ENCODE peak calls at places on chromosomes 13 and 19, in five cellular contexts. One of them, this sample, is unnamed.

GRCh38 chr19:30222428-30222873 is 149.7 kb upstream of the ZNF536 start:
- DNase-seq in colonic mucosa: no peak
- DNase-seq in K562: peak; percentile 74
- DNase-seq in GM23248: peak; percentile 30
- DNase-seq in CD4-positive, CD25-positive, alpha-beta regulatory T cell: no peak
- DNase-seq in this sample: no peak

GRCh38 chr13:25920277-25920676 is 131.5 kb downstream of the SHISA2 start:
- DNase-seq in GM23248: peak; percentile 2
- DNase-seq in colonic mucosa: no peak
- DNase-seq in CD4-positive, CD25-positive, alpha-beta regulatory T cell: no peak
- DNase-seq in K562: no peak
- DNase-seq in this sample: no peak

GRCh38 chr19:46674416-46675178 is 13.6 kb upstream of the DACT3 start:
- DNase-seq in K562: peak; percentile 62
- DNase-seq in colonic mucosa: no peak
- DNase-seq in CD4-positive, CD25-positive, alpha-beta regulatory T cell: no peak
- DNase-seq in GM23248: no peak
- DNase-seq in this sample: no peak

GRCh38 chr19:47430041-47430802 is 10.9 kb upstream of the MEIS3 start:
- DNase-seq in GM23248: peak; percentile 88
- DNase-seq in colonic mucosa: peak; percentile 73
- DNase-seq in K562: no peak
- DNase-seq in CD4-positive, CD25-positive, alpha-beta regulatory T cell: no peak
- DNase-seq in this sample: peak; percentile 22

GRCh38 chr13:75250526-75251183 is 231.3 kb downstream of the TBC1D4 start:
- DNase-seq in colonic mucosa: no peak
- DNase-seq in CD4-positive, CD25-positive, alpha-beta regulatory T cell: no peak
- DNase-seq in GM23248: peak; percentile 64
- DNase-seq in K562: no peak
- DNase-seq in this sample: no peak

GRCh38 chr19:55216461-55217198 is 7.3 kb upstream of the PTPRH start:
- DNase-seq in GM23248: peak; percentile 100
- DNase-seq in K562: peak; percentile 88
- DNase-seq in CD4-positive, CD25-positive, alpha-beta regulatory T cell: no peak
- DNase-seq in colonic mucosa: peak; percentile 90
- DNase-seq in this sample: peak; percentile 30

GRCh38 chr19:56309511-56310185 is 5.0 kb downstream of the ZSCAN5A start:
- DNase-seq in colonic mucosa: peak; percentile 48
- DNase-seq in GM23248: peak; percentile 69
- DNase-seq in K562: peak; percentile 80
- DNase-seq in CD4-positive, CD25-positive, alpha-beta regulatory T cell: peak; percentile 15
- DNase-seq in this sample: peak; percentile 47

GRCh38 chr19:12230751-12231733 is 63.6 kb downstream of the ZNF44 start:
- DNase-seq in CD4-positive, CD25-positive, alpha-beta regulatory T cell: no peak
- DNase-seq in colonic mucosa: no peak
- DNase-seq in GM23248: peak; percentile 2
- DNase-seq in K562: no peak
- DNase-seq in this sample: no peak

GRCh38 chr13:85137516-85137915 is 661.7 kb downstream of the SLITRK6 start:
- DNase-seq in K562: no peak
- DNase-seq in GM23248: no peak
- DNase-seq in colonic mucosa: no peak
- DNase-seq in CD4-positive, CD25-positive, alpha-beta regulatory T cell: no peak
- DNase-seq in this sample: no peak

GRCh38 chr13:22454586-22454985 is 726.2 kb upstream of the SGCG start:
- DNase-seq in K562: no peak
- DNase-seq in GM23248: no peak
- DNase-seq in CD4-positive, CD25-positive, alpha-beta regulatory T cell: no peak
- DNase-seq in colonic mucosa: no peak
- DNase-seq in this sample: no peak

GRCh38 chr19:18832331-18833140 is 777 bp downstream of the UPF1 start:
- DNase-seq in K562: peak; percentile 74
- DNase-seq in GM23248: peak; percentile 65
- DNase-seq in CD4-positive, CD25-positive, alpha-beta regulatory T cell: peak; percentile 22
- DNase-seq in colonic mucosa: peak; percentile 40
- DNase-seq in this sample: no peak

GRCh38 chr19:13689050-13689449 is 75.3 kb upstream of the MRI1 start:
- DNase-seq in K562: peak; percentile 74
- DNase-seq in GM23248: peak; percentile 51
- DNase-seq in colonic mucosa: no peak
- DNase-seq in CD4-positive, CD25-positive, alpha-beta regulatory T cell: no peak
- DNase-seq in this sample: no peak

GRCh38 chr19:17982430-17982829 is 15.5 kb downstream of the KCNN1 start:
- DNase-seq in CD4-positive, CD25-positive, alpha-beta regulatory T cell: no peak
- DNase-seq in colonic mucosa: no peak
- DNase-seq in GM23248: no peak
- DNase-seq in K562: no peak
- DNase-seq in this sample: no peak

GRCh38 chr13:111491021-111491420 is 170.6 kb downstream of the TEX29 start:
- DNase-seq in CD4-positive, CD25-positive, alpha-beta regulatory T cell: no peak
- DNase-seq in GM23248: no peak
- DNase-seq in K562: no peak
- DNase-seq in colonic mucosa: no peak
- DNase-seq in this sample: no peak

GRCh38 chr13:33815011-33815550 is 2.9 kb upstream of the RFC3 start:
- DNase-seq in GM23248: no peak
- DNase-seq in colonic mucosa: no peak
- DNase-seq in CD4-positive, CD25-positive, alpha-beta regulatory T cell: no peak
- DNase-seq in K562: no peak
- DNase-seq in this sample: no peak

GRCh38 chr13:43608400-43609137 is 178.2 kb downstream of the ENOX1 start:
- DNase-seq in CD4-positive, CD25-positive, alpha-beta regulatory T cell: no peak
- DNase-seq in colonic mucosa: no peak
- DNase-seq in K562: no peak
- DNase-seq in GM23248: no peak
- DNase-seq in this sample: no peak

GRCh38 chr13:38577048-38577447 is 109.8 kb upstream of the FREM2 start:
- DNase-seq in colonic mucosa: no peak
- DNase-seq in CD4-positive, CD25-positive, alpha-beta regulatory T cell: no peak
- DNase-seq in K562: no peak
- DNase-seq in GM23248: peak; percentile 14
- DNase-seq in this sample: no peak

GRCh38 chr13:85772379-85772778 is 26.8 kb downstream of the SLITRK6 start:
- DNase-seq in K562: no peak
- DNase-seq in colonic mucosa: no peak
- DNase-seq in CD4-positive, CD25-positive, alpha-beta regulatory T cell: no peak
- DNase-seq in GM23248: no peak
- DNase-seq in this sample: no peak

GRCh38 chr13:29771247-29771646 is 79.2 kb downstream of the UBL3 start:
- DNase-seq in GM23248: peak; percentile 48
- DNase-seq in colonic mucosa: no peak
- DNase-seq in CD4-positive, CD25-positive, alpha-beta regulatory T cell: no peak
- DNase-seq in K562: no peak
- DNase-seq in this sample: no peak

GRCh38 chr13:39516140-39516539 is 86.9 kb downstream of the LHFPL6 start:
- DNase-seq in colonic mucosa: no peak
- DNase-seq in CD4-positive, CD25-positive, alpha-beta regulatory T cell: no peak
- DNase-seq in K562: no peak
- DNase-seq in GM23248: peak; percentile 78
- DNase-seq in this sample: no peak

GRCh38 chr13:75384881-75385707 is 96.9 kb downstream of the TBC1D4 start:
- DNase-seq in K562: no peak
- DNase-seq in CD4-positive, CD25-positive, alpha-beta regulatory T cell: no peak
- DNase-seq in colonic mucosa: no peak
- DNase-seq in GM23248: no peak
- DNase-seq in this sample: no peak

GRCh38 chr19:35462476-35462953 is 14.5 kb downstream of the FFAR2 start:
- DNase-seq in GM23248: no peak
- DNase-seq in colonic mucosa: peak; percentile 27
- DNase-seq in CD4-positive, CD25-positive, alpha-beta regulatory T cell: peak; percentile 8
- DNase-seq in K562: no peak
- DNase-seq in this sample: peak; percentile 66

GRCh38 chr13:59088716-59089115 is 1075.0 kb downstream of the DIAPH3 start:
- DNase-seq in K562: no peak
- DNase-seq in GM23248: no peak
- DNase-seq in colonic mucosa: no peak
- DNase-seq in CD4-positive, CD25-positive, alpha-beta regulatory T cell: no peak
- DNase-seq in this sample: no peak

GRCh38 chr13:23749288-23749880 is 139.8 kb downstream of the MIPEP start:
- DNase-seq in CD4-positive, CD25-positive, alpha-beta regulatory T cell: no peak
- DNase-seq in K562: no peak
- DNase-seq in colonic mucosa: no peak
- DNase-seq in GM23248: no peak
- DNase-seq in this sample: no peak

GRCh38 chr13:38783992-38784875 is 97.4 kb downstream of the FREM2 start:
- DNase-seq in CD4-positive, CD25-positive, alpha-beta regulatory T cell: no peak
- DNase-seq in GM23248: no peak
- DNase-seq in K562: no peak
- DNase-seq in colonic mucosa: peak; percentile 53
- DNase-seq in this sample: no peak

GRCh38 chr19:18340990-18341868 is 831 bp downstream of the PGPEP1 start:
- DNase-seq in GM23248: peak; percentile 81
- DNase-seq in CD4-positive, CD25-positive, alpha-beta regulatory T cell: peak; percentile 43
- DNase-seq in colonic mucosa: peak; percentile 82
- DNase-seq in K562: peak; percentile 80
- DNase-seq in this sample: peak; percentile 69

GRCh38 chr19:8631425-8631819 is 989 bp downstream of the NFILZ start:
- DNase-seq in GM23248: peak; percentile 48
- DNase-seq in K562: peak; percentile 4
- DNase-seq in CD4-positive, CD25-positive, alpha-beta regulatory T cell: no peak
- DNase-seq in colonic mucosa: peak; percentile 27
- DNase-seq in this sample: no peak

GRCh38 chr19:47598407-47599349 is 10.3 kb upstream of the BICRA start:
- DNase-seq in K562: peak; percentile 17
- DNase-seq in CD4-positive, CD25-positive, alpha-beta regulatory T cell: no peak
- DNase-seq in colonic mucosa: peak; percentile 53
- DNase-seq in GM23248: peak; percentile 98
- DNase-seq in this sample: no peak

GRCh38 chr19:23410155-23410554 is 14.9 kb upstream of the ZNF91 start:
- DNase-seq in GM23248: no peak
- DNase-seq in CD4-positive, CD25-positive, alpha-beta regulatory T cell: no peak
- DNase-seq in K562: no peak
- DNase-seq in colonic mucosa: peak; percentile 51
- DNase-seq in this sample: no peak

GRCh38 chr19:55626350-55626749 is 2.0 kb upstream of the ZNF784 start:
- DNase-seq in K562: no peak
- DNase-seq in GM23248: no peak
- DNase-seq in CD4-positive, CD25-positive, alpha-beta regulatory T cell: peak; percentile 47
- DNase-seq in colonic mucosa: no peak
- DNase-seq in this sample: peak; percentile 37

GRCh38 chr19:46840157-46840942 is 10.3 kb downstream of the AP2S1 start:
- DNase-seq in GM23248: peak; percentile 76
- DNase-seq in K562: peak; percentile 60
- DNase-seq in CD4-positive, CD25-positive, alpha-beta regulatory T cell: peak; percentile 41
- DNase-seq in colonic mucosa: no peak
- DNase-seq in this sample: peak; percentile 65

GRCh38 chr19:42173695-42174094 is 41.4 kb upstream of the POU2F2 start:
- DNase-seq in CD4-positive, CD25-positive, alpha-beta regulatory T cell: no peak
- DNase-seq in K562: no peak
- DNase-seq in colonic mucosa: no peak
- DNase-seq in GM23248: no peak
- DNase-seq in this sample: no peak

GRCh38 chr19:42174188-42174587 is 41.9 kb upstream of the POU2F2 start:
- DNase-seq in GM23248: no peak
- DNase-seq in CD4-positive, CD25-positive, alpha-beta regulatory T cell: no peak
- DNase-seq in K562: no peak
- DNase-seq in colonic mucosa: no peak
- DNase-seq in this sample: no peak

GRCh38 chr19:42170715-42171114 is 38.5 kb upstream of the POU2F2 start:
- DNase-seq in K562: no peak
- DNase-seq in GM23248: no peak
- DNase-seq in colonic mucosa: no peak
- DNase-seq in CD4-positive, CD25-positive, alpha-beta regulatory T cell: no peak
- DNase-seq in this sample: no peak

GRCh38 chr19:42170052-42170451 is 37.8 kb upstream of the POU2F2 start:
- DNase-seq in colonic mucosa: no peak
- DNase-seq in CD4-positive, CD25-positive, alpha-beta regulatory T cell: no peak
- DNase-seq in GM23248: no peak
- DNase-seq in K562: no peak
- DNase-seq in this sample: no peak

GRCh38 chr19:42172261-42172660 is 40.0 kb upstream of the POU2F2 start:
- DNase-seq in GM23248: no peak
- DNase-seq in colonic mucosa: no peak
- DNase-seq in CD4-positive, CD25-positive, alpha-beta regulatory T cell: no peak
- DNase-seq in K562: no peak
- DNase-seq in this sample: no peak
- H3K36me3 ChIP-seq in GM23248: no peaks in the 10 kb centered on the region
- H3K36me3 ChIP-seq in colonic mucosa: no peaks in the 10 kb centered on the region
- H3K36me3 ChIP-seq in CD4-positive, CD25-positive, alpha-beta regulatory T cell: no peaks in the 10 kb centered on the region
- H3K36me3 ChIP-seq in K562: no peaks in the 10 kb centered on the region
- H3K36me3 ChIP-seq in this sample: no peaks in the 10 kb centered on the region

GRCh38 chr13:100946588-100946987 is 272.0 kb upstream of the TMTC4 start:
- DNase-seq in K562: no peak
- DNase-seq in colonic mucosa: no peak
- DNase-seq in CD4-positive, CD25-positive, alpha-beta regulatory T cell: no peak
- DNase-seq in GM23248: no peak
- DNase-seq in this sample: no peak
- H3K36me3 ChIP-seq in K562: no peaks in the 10 kb centered on the region
- H3K36me3 ChIP-seq in colonic mucosa: no peaks in the 10 kb centered on the region
- H3K36me3 ChIP-seq in CD4-positive, CD25-positive, alpha-beta regulatory T cell: no peaks in the 10 kb centered on the region
- H3K36me3 ChIP-seq in GM23248: no peaks in the 10 kb centered on the region
- H3K36me3 ChIP-seq in this sample: no peaks in the 10 kb centered on the region

GRCh38 chr19:38946229-38947010 is 15.7 kb downstream of the MRPS12 start:
- DNase-seq in K562: no peak
- DNase-seq in CD4-positive, CD25-positive, alpha-beta regulatory T cell: no peak
- DNase-seq in GM23248: no peak
- DNase-seq in colonic mucosa: no peak
- DNase-seq in this sample: no peak
- H3K36me3 ChIP-seq in K562: peaks cover 27% of the 10 kb centered on the region
- H3K36me3 ChIP-seq in CD4-positive, CD25-positive, alpha-beta regulatory T cell: no peaks in the 10 kb centered on the region
- H3K36me3 ChIP-seq in GM23248: peaks cover 6% of the 10 kb centered on the region
- H3K36me3 ChIP-seq in colonic mucosa: no peaks in the 10 kb centered on the region
- H3K36me3 ChIP-seq in this sample: no peaks in the 10 kb centered on the region

GRCh38 chr19:1144741-1145140 is 29.3 kb downstream of the SBNO2 start:
- DNase-seq in GM23248: no peak
- DNase-seq in K562: no peak
- DNase-seq in CD4-positive, CD25-positive, alpha-beta regulatory T cell: no peak
- DNase-seq in colonic mucosa: no peak
- DNase-seq in this sample: no peak

GRCh38 chr19:1143828-1144399 is 30.2 kb downstream of the SBNO2 start:
- DNase-seq in colonic mucosa: no peak
- DNase-seq in GM23248: no peak
- DNase-seq in K562: no peak
- DNase-seq in CD4-positive, CD25-positive, alpha-beta regulatory T cell: no peak
- DNase-seq in this sample: no peak

GRCh38 chr19:1140272-1140671 is 33.8 kb downstream of the SBNO2 start:
- DNase-seq in K562: no peak
- DNase-seq in colonic mucosa: no peak
- DNase-seq in CD4-positive, CD25-positive, alpha-beta regulatory T cell: no peak
- DNase-seq in GM23248: no peak
- DNase-seq in this sample: no peak

GRCh38 chr19:1140673-1141072 is 33.4 kb downstream of the SBNO2 start:
- DNase-seq in CD4-positive, CD25-positive, alpha-beta regulatory T cell: no peak
- DNase-seq in colonic mucosa: no peak
- DNase-seq in GM23248: no peak
- DNase-seq in K562: no peak
- DNase-seq in this sample: no peak

DNA sequence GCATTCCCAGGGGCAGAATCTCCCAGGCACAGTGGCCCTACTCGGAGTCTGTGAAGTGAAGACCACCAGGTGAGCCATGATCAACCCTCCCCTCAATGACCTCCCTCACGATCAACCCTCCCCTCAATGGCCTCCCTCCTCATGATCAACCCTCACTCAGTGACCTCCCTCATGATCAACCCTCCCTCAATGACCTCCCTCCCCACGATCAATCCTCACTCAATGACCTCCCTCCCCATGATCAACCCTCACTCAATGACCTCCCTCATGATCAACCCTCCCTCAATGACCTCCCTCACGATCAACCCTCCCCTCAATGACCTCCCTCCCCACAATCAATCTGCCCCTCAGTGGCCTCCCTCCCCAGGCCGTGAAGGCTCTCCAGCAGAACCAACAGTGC is 32.1 kb downstream of the SBNO2 start:
- DNase-seq in colonic mucosa: no peak
- DNase-seq in GM23248: no peak
- DNase-seq in K562: no peak
- DNase-seq in CD4-positive, CD25-positive, alpha-beta regulatory T cell: no peak
- DNase-seq in this sample: no peak
- H3K36me3 ChIP-seq in colonic mucosa: peaks cover 5% of the 10 kb centered on the region
- H3K36me3 ChIP-seq in GM23248: no peaks in the 10 kb centered on the region
- H3K36me3 ChIP-seq in K562: peaks cover 23% of the 10 kb centered on the region
- H3K36me3 ChIP-seq in CD4-positive, CD25-positive, alpha-beta regulatory T cell: peaks cover 11% of the 10 kb centered on the region
- H3K36me3 ChIP-seq in this sample: no peaks in the 10 kb centered on the region

This sample was measured in CD8-positive, alpha-beta T cell.